ENCODE peak calls at places on chromosomes 11 and 22, in six cellular contexts. B, N, E, O, Z and D are unnamed samples. For H3K4me1, the result is how much of the 10 kb centered on the place peaks cover.

GRCh38 chr22:26585104-26585790 is 4.7 kb downstream of the TPST2 start:
- DNase-seq in B (peak), N (no peak), E (no peak), O (no peak), Z (peak), D (no peak)

GRCh38 chr22:41831383-41831782 is 1.5 kb upstream of the SREBF2 start:
- DNase-seq in B (no peak), N (peak), E (no peak), O (no peak), Z (peak), D (no peak)

GRCh38 chr11:133955091-133955846 is 1.5 kb downstream of the IGSF9B start:
- DNase-seq in B (peak), N (no peak), E (no peak), O (no peak), Z (no peak), D (no peak)

GRCh38 chr11:61684870-61685610 is 4.8 kb downstream of the DAGLA start:
- DNase-seq in B (no peak), N (no peak), E (no peak), O (no peak), Z (no peak), D (no peak)

GRCh38 chr11:116931206-116931953 is 94.0 kb upstream of the APOA1 start:
- DNase-seq in B (peak), N (no peak), E (no peak), O (no peak), Z (peak), D (no peak)

GRCh38 chr11:43699879-43700278 is 19.3 kb downstream of the HSD17B12 start:
- DNase-seq in B (no peak), N (no peak), E (no peak), O (no peak), Z (no peak), D (no peak)

GRCh38 chr22:22855617-22856308 is 31.9 kb upstream of the IGLL5 start:
- DNase-seq in B (no peak), N (peak), E (peak), O (peak), Z (peak), D (no peak)

GRCh38 chr11:68117896-68118470 is 3.2 kb downstream of the CHKA start:
- DNase-seq in B (no peak), N (no peak), E (no peak), O (peak), Z (no peak), D (no peak)

GRCh38 chr22:25783856-25784255 is 41.9 kb downstream of the MYO18B start:
- DNase-seq in B (no peak), N (no peak), E (no peak), O (no peak), Z (no peak), D (no peak)

GRCh38 chr11:71580057-71581003 is 2.3 kb downstream of the KRTAP5-11 start:
- DNase-seq in B (peak), N (peak), E (peak), O (peak), Z (peak), D (peak)

GRCh38 chr11:103619938-103620337 is 416.5 kb upstream of the DDI1 start:
- DNase-seq in B (no peak), N (no peak), E (no peak), O (no peak), Z (no peak), D (no peak)

GRCh38 chr11:3231851-3232744 is at the start of gene MRGPRE:
- DNase-seq in B (peak), N (peak), E (no peak), O (no peak), Z (no peak), D (no peak)

GRCh38 chr11:29432719-29433325 is 584.0 kb downstream of the KCNA4 start:
- DNase-seq in B (no peak), N (peak), E (no peak), O (peak), Z (peak), D (no peak)

GRCh38 chr11:26323837-26324236 is 8.1 kb upstream of the ANO3 start:
- DNase-seq in B (no peak), N (no peak), E (no peak), O (no peak), Z (no peak), D (no peak)

GRCh38 chr11:33819278-33819677 is 45.0 kb upstream of the FBXO3 start:
- DNase-seq in B (no peak), N (no peak), E (no peak), O (no peak), Z (no peak), D (no peak)

GRCh38 chr11:75068993-75069392 is 27.7 kb downstream of the OR2AT4 start:
- DNase-seq in B (no peak), N (no peak), E (no peak), O (no peak), Z (no peak), D (no peak)

GRCh38 chr11:117882539-117882938 is 6.1 kb upstream of the FXYD6 start:
- DNase-seq in B (no peak), N (no peak), E (no peak), O (no peak), Z (no peak), D (no peak)

GRCh38 chr11:69992026-69992425 is 86.1 kb upstream of the ANO1 start:
- DNase-seq in B (no peak), N (no peak), E (no peak), O (no peak), Z (no peak), D (no peak)

GRCh38 chr11:125940145-125940544 is 5.7 kb upstream of the VSIG10L2 start:
- DNase-seq in B (no peak), N (no peak), E (no peak), O (no peak), Z (no peak), D (no peak)

GRCh38 chr22:26484360-26484706 is 656 bp downstream of the SRRD start:
- DNase-seq in B (no peak), N (peak), E (no peak), O (no peak), Z (no peak), D (no peak)

GRCh38 chr11:45856044-45856468 is 8.8 kb downstream of the CRY2 start:
- DNase-seq in B (no peak), N (no peak), E (no peak), O (no peak), Z (peak), D (no peak)

GRCh38 chr22:26273011-26273675 is 103.9 kb downstream of the SEZ6L start:
- DNase-seq in B (no peak), N (no peak), E (no peak), O (no peak), Z (no peak), D (no peak)

GRCh38 chr11:69696749-69697488 is 6.9 kb downstream of the FGF19 start:
- DNase-seq in B (no peak), N (no peak), E (no peak), O (no peak), Z (no peak), D (no peak)

GRCh38 chr11:4665424-4665823 is 21.6 kb downstream of the OR51E1 start:
- DNase-seq in B (no peak), N (no peak), E (no peak), O (no peak), Z (no peak), D (no peak)

GRCh38 chr11:689630-690029 is 5.4 kb downstream of the DEAF1 start:
- DNase-seq in B (no peak), N (no peak), E (no peak), O (no peak), Z (no peak), D (peak)

GRCh38 chr11:86151188-86152005 is 82.5 kb upstream of the PICALM start:
- DNase-seq in B (no peak), N (peak), E (no peak), O (no peak), Z (peak), D (peak)

GRCh38 chr11:72568861-72569260 is 105.4 kb downstream of the PDE2A start:
- DNase-seq in B (no peak), N (no peak), E (no peak), O (no peak), Z (no peak), D (no peak)

GRCh38 chr22:36964110-36964509 is 50.7 kb downstream of the CSF2RB start:
- DNase-seq in B (no peak), N (no peak), E (no peak), O (no peak), Z (no peak), D (no peak)

GRCh38 chr11:118641463-118642019 is 34.1 kb downstream of the PHLDB1 start:
- DNase-seq in B (no peak), N (peak), E (peak), O (no peak), Z (no peak), D (peak)

GRCh38 chr11:124762077-124762623 is at the start of gene ESAM:
- DNase-seq in B (peak), N (peak), E (peak), O (no peak), Z (no peak), D (no peak)

GRCh38 chr22:19791894-19792293 is 31.3 kb downstream of the TBX1 start:
- DNase-seq in B (no peak), N (no peak), E (no peak), O (no peak), Z (no peak), D (no peak)

GRCh38 chr11:78417175-78417887 is at the start of gene GAB2:
- DNase-seq in B (no peak), N (peak), E (peak), O (no peak), Z (no peak), D (no peak)

GRCh38 chr22:27381552-27381951 is 420.0 kb downstream of the MN1 start:
- DNase-seq in B (no peak), N (no peak), E (no peak), O (no peak), Z (no peak), D (no peak)

GRCh38 chr11:118052581-118053206 is 24.2 kb upstream of the TMPRSS4 start:
- DNase-seq in B (no peak), N (no peak), E (no peak), O (no peak), Z (no peak), D (no peak)

GRCh38 chr22:31630331-31631329 is 31.4 kb downstream of the PISD start:
- DNase-seq in B (peak), N (peak), E (peak), O (peak), Z (peak), D (peak)

GRCh38 chr22:32619614-32620426 is 145.2 kb downstream of the FBXO7 start:
- DNase-seq in B (no peak), N (no peak), E (no peak), O (peak), Z (peak), D (no peak)

GRCh38 chr11:61162092-61162935 is 1.1 kb upstream of the VPS37C start:
- DNase-seq in B (no peak), N (peak), E (no peak), O (peak), Z (peak), D (no peak)

GRCh38 chr11:31808268-31808667 is 2.9 kb downstream of the PAX6 start:
- DNase-seq in B (no peak), N (no peak), E (no peak), O (no peak), Z (no peak), D (no peak)

GRCh38 chr11:14411818-14412217 is 52.8 kb upstream of the RRAS2 start:
- DNase-seq in B (no peak), N (no peak), E (peak), O (no peak), Z (peak), D (no peak)

DNA sequence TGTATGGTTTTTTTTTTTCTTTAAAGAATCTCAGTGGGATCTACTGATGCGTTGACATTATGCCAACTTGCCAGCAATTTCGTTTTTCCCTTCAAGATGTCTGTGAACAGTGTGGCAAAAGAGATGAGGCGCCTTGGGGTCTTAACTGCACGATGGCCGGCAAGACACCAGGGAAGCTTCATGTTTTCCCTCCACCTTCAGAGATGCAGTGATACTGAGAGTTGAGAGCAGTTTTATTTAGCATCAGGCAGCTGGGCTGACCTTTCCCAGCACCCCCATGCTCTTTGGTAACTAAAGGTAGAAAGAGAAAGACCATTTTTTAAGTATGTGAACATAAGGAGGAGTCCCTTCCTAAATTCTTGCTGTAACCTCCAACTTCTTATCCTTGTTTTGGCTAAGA is 11.7 kb upstream of the GRIK4 start:
- DNase-seq in B (no peak), N (peak), E (no peak), O (no peak), Z (no peak), D (no peak)
- H3K4me1 ChIP-seq in B (under half), N (half or more), E (under half), O (under half), Z (under half), D (under half)

GRCh38 chr11:100687630-100688395 is 725 bp downstream of the ARHGAP42 start:
- DNase-seq in B (peak), N (peak), E (peak), O (peak), Z (peak), D (peak)
- TF ChIP-seq CTCF in B (peak), N (peak), E (peak), O (peak), Z (peak), D (peak)

GRCh38 chr11:17692006-17692405 is 27.4 kb upstream of the MYOD1 start:
- DNase-seq in B (no peak), N (no peak), E (no peak), O (no peak), Z (no peak), D (no peak)

GRCh38 chr11:17684550-17684949 is 34.8 kb upstream of the MYOD1 start:
- DNase-seq in B (no peak), N (no peak), E (no peak), O (no peak), Z (no peak), D (no peak)

GRCh38 chr11:17686185-17686980 is 33.0 kb upstream of the MYOD1 start:
- DNase-seq in B (no peak), N (no peak), E (no peak), O (no peak), Z (no peak), D (no peak)

GRCh38 chr11:17691550-17691949 is 27.8 kb upstream of the MYOD1 start:
- DNase-seq in B (no peak), N (no peak), E (no peak), O (no peak), Z (no peak), D (no peak)

DNA sequence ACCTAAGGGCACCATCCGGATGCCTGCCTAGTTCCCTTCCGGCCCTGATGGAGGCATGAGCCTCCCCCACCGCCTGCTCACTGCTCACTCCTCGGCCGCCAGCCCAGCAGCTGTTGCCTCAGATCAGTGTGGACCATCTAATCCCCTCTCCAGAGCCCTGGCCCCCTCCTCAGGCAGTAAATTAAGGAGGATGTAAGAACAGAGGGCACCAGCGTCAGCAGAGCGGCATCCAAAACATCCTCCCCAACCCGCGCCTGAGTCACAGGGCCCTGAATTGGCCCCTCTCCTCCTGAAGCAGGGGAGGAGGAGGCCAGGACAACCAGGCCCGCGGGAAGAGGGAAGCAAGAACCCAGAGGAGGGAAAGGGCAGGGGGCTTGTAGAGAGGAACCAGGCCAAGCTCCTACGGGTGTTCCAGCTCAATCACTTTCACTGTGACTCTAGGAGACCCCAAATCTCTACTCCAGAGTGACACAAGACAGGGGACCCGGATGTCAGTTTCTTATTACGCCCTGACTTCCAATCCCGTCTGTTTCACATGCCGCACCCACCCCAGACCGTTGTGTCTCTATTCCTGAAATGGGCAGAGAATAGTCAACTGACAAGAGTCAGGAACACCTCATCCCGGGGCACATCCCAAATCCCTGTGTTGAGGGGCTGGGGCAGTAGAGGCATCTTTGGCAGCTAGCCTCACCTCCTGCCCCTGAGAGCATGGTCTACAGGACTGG is 31.3 kb upstream of the MYOD1 start:
- DNase-seq in B (no peak), N (no peak), E (no peak), O (no peak), Z (no peak), D (no peak)
- H3K4me1 ChIP-seq in B (under half), N (under half), E (under half), O (under half), Z (under half), D (under half)

GRCh38 chr22:46023558-46023981 is 46.6 kb upstream of the WNT7B start:
- DNase-seq in B (no peak), N (no peak), E (no peak), O (no peak), Z (peak), D (no peak)

GRCh38 chr22:46019351-46019750 is 42.4 kb upstream of the WNT7B start:
- DNase-seq in B (no peak), N (no peak), E (no peak), O (no peak), Z (no peak), D (no peak)

GRCh38 chr22:46024136-46024840 is 47.3 kb upstream of the WNT7B start:
- DNase-seq in B (no peak), N (no peak), E (no peak), O (no peak), Z (no peak), D (no peak)

GRCh38 chr22:46022881-46023512 is 46.0 kb upstream of the WNT7B start:
- DNase-seq in B (no peak), N (no peak), E (no peak), O (no peak), Z (no peak), D (no peak)

GRCh38 chr22:46021577-46021976 is 44.6 kb upstream of the WNT7B start:
- DNase-seq in B (no peak), N (no peak), E (no peak), O (no peak), Z (no peak), D (no peak)
- TF ChIP-seq CTCF in B (no peak), N (no peak), E (no peak), O (peak), Z (no peak), D (no peak)

GRCh38 chr22:46112405-46112804 is 37.9 kb upstream of the PPARA start:
- DNase-seq in B (no peak), N (no peak), E (no peak), O (no peak), Z (no peak), D (no peak)

GRCh38 chr22:46114518-46115387 is 35.6 kb upstream of the PPARA start:
- DNase-seq in B (no peak), N (no peak), E (no peak), O (no peak), Z (no peak), D (no peak)

GRCh38 chr22:46111645-46112306 is 38.5 kb upstream of the PPARA start:
- DNase-seq in B (no peak), N (no peak), E (no peak), O (no peak), Z (no peak), D (no peak)

GRCh38 chr22:46113910-46114517 is 36.3 kb upstream of the PPARA start:
- DNase-seq in B (no peak), N (no peak), E (no peak), O (no peak), Z (no peak), D (no peak)

DNA sequence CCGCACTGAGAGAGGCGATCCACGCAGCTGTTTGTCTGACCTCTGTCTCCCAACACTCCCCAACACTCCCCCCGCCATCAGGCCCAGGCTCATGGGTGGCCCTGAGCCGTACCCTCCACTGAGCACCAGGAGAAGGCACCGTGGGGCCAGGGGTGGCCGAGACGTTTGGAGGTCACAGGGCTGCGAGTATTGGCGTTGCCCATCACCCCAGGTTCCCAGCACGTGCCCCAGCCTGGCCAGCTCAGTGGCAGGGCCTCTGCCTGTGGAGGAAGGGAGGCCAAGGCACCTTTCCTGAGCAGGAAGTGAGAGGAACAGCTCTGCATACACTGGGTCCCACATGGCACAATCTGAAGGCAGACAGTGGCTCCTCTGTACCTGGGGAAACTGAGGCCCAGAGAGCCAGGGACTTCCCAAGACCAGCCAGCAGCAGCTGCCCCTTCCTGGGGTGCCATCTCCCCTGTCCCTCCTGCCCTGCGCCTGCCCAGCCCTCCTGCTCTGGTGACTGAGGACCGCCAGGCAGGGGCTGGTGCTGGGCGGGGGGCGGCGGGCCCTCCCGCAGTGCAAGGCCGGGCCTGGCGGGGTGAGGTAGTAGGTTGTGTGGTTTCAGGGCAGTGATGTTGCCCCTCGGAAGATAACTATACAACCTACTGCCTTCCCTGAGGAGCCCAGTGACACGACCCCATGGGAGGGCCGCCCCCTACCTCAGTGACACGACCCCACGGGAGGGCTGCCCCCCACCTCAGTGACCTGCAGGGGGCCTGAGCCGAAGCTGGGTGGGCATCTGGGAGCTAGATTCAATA is 37.0 kb upstream of the PPARA start:
- DNase-seq in B (no peak), N (no peak), E (no peak), O (no peak), Z (no peak), D (no peak)
- H3K4me1 ChIP-seq in B (half or more), N (under half), E (under half), O (under half), Z (under half), D (under half)

DNA sequence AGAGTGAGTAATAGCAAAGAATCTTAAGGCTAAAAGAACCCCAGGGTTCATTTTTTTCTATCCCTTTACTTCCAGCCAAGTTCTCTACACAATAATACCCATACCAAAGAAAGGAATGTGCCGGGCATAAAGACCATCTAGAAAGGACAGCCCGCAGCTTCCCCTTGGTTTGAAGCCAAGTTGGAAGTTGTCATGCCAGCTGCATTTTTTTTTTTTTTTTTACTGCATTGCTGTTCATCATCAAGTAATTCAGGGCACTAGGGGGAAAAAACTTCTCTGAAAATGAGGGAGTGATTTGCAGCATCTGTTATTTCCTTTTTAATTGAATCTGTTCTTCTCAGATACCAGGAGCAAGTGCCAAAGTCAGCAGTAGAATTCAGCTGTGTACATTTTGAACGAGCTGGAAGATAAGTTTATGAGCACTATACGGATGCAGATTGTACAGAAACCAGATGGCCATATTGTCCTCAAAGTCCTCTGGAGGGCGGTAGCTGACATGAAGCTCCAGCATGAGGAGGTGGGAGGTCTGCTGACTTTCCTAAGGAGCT is 56.4 kb downstream of the UBASH3B start:
- DNase-seq in B (no peak), N (no peak), E (no peak), O (no peak), Z (peak), D (no peak)
- TF ChIP-seq CTCF in B (no peak), N (no peak), E (no peak), O (no peak), Z (peak), D (no peak)